ENCODE peak calls at places on chromosomes 1 and 21, in four cellular contexts. Z, K, B and Y are unnamed samples.

GRCh38 chr1:231632119-231632518 is 5.5 kb downstream of the DISC1 start:
- DNase-seq in Z (no peak), K (no peak), B (no peak), Y (no peak)

GRCh38 chr1:1062364-1063163 is 11.5 kb downstream of the RNF223 start:
- DNase-seq in Z (no peak), K (no peak), B (peak), Y (no peak)

GRCh38 chr1:82614090-82614489 is 813.4 kb downstream of the ADGRL2 start:
- DNase-seq in Z (no peak), K (no peak), B (no peak), Y (no peak)

GRCh38 chr1:227891955-227892871 is 55.5 kb downstream of the WNT9A start:
- DNase-seq in Z (no peak), K (no peak), B (no peak), Y (no peak)

GRCh38 chr1:151327903-151328674 is 873 bp upstream of the PI4KB start:
- DNase-seq in Z (no peak), K (no peak), B (peak), Y (peak)

GRCh38 chr1:59714219-59714618 is 100.5 kb upstream of the HOOK1 start:
- DNase-seq in Z (no peak), K (no peak), B (no peak), Y (no peak)

GRCh38 chr1:2050793-2051682 is 827 bp downstream of the PRKCZ start:
- DNase-seq in Z (no peak), K (no peak), B (no peak), Y (no peak)

GRCh38 chr1:160097196-160097910 is 1.1 kb downstream of the IGSF8 start:
- DNase-seq in Z (no peak), K (no peak), B (no peak), Y (no peak)

GRCh38 chr1:115828101-115829022 is 12.6 kb downstream of the NHLH2 start:
- DNase-seq in Z (no peak), K (peak), B (peak), Y (no peak)

GRCh38 chr1:227299238-227299637 is 19.1 kb downstream of the CDC42BPA start:
- DNase-seq in Z (no peak), K (no peak), B (no peak), Y (no peak)

GRCh38 chr1:7420098-7420445 is 351.0 kb upstream of the VAMP3 start:
- DNase-seq in Z (no peak), K (peak), B (no peak), Y (no peak)

DNA sequence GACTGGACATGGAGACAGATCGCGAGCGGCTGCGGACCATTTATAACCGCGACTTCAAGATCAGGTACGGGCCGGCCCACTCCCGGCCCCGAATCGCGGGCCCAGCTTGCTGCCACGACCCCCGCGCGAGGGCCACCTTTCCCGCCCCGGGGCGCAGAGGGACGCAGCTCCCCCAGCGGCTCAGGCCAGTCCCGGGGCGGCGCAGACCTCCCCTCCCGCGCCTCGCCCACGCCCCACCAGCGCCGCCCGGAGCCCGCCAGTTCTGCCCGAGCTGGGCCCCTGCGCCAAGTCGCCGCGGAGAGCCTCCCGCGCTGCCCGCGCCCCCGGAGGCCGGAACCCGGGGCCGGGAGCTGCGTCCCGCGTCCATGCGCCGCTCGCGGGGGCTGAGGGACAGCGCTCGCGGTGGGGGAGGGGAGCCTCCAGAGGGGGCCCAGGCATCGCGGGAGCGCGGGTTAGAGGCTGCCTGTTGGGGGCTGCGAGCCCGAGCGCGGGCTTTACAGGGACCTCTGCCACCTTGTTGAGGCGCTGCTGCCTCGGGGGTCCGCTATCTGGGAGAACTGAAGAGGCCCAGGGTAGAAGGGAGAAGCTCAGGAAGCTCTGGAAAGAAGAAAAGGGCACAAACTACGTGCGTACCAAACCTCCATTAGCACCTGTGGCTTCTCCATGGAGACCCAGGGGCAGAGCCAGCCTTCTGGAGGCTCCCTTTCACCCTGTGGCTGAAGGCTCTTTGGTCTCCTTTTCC is 698 bp downstream of the MOV10 start:
- DNase-seq in Z (no peak), K (peak), B (peak), Y (no peak)
- TF ChIP-seq POLR2A in Z (no peak), K (no peak), B (no peak), Y (no peak)

DNA sequence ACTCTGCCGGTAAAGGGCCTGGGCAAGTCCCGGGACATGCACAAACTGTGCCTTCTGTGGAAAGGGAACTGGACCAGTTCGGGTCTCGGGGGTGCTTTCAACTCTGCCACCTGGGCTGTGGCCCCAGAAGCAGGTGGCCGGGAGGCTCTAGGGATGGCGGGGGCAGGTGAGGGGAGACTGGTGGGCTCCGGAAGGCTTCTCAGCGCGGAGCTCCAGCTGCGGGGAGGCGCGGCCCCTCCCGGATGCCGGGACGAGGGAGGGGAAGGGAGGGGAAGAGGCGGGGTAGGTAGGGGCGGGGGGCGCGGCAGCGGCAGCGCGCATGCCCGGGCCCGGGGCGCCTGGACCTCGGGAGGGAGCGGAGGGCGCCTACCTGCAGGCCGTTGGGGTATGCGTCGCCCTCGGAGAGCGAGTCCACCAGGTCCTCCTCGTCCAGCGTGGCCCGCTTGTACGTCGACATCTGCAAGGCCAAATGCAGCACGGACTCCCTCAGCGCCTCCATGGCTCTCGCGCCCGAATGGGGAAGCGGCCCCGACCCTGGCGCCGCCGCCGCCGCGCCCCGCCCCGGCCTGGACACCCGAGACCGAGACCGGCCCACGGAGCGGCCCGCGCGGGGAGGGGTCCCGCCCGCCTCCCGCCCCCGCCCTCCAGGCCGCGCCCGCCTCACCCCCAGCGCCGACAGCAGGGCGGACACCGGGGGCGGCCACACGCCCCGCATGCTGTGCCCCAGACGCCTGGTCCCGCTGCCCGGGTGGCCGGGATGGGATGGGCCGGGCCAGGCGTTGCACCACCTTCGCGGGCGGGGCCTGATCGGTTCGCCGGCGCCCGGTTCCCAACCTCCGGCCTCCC is at the start of gene ECE1:
- DNase-seq in Z (no peak), K (no peak), B (no peak), Y (peak)
- TF ChIP-seq POLR2A in Z (no peak), K (no peak), B (no peak), Y (peak)

GRCh38 chr21:36388076-36388475 is 2.9 kb downstream of the CHAF1B start:
- DNase-seq in Z (no peak), K (no peak), B (no peak), Y (no peak)

GRCh38 chr21:36381841-36382589 is 3.2 kb upstream of the CHAF1B start:
- DNase-seq in Z (no peak), K (no peak), B (no peak), Y (no peak)

GRCh38 chr21:36384885-36385232 is 333 bp upstream of the CHAF1B start:
- DNase-seq in Z (no peak), K (no peak), B (no peak), Y (no peak)

GRCh38 chr21:36385909-36386642 is 884 bp downstream of the CHAF1B start:
- DNase-seq in Z (no peak), K (no peak), B (no peak), Y (no peak)

GRCh38 chr21:36385233-36385908 is at the start of gene CHAF1B:
- DNase-seq in Z (peak), K (peak), B (peak), Y (peak)
- TF ChIP-seq POLR2A in Z (peak), K (no peak), B (peak), Y (peak)

DNA sequence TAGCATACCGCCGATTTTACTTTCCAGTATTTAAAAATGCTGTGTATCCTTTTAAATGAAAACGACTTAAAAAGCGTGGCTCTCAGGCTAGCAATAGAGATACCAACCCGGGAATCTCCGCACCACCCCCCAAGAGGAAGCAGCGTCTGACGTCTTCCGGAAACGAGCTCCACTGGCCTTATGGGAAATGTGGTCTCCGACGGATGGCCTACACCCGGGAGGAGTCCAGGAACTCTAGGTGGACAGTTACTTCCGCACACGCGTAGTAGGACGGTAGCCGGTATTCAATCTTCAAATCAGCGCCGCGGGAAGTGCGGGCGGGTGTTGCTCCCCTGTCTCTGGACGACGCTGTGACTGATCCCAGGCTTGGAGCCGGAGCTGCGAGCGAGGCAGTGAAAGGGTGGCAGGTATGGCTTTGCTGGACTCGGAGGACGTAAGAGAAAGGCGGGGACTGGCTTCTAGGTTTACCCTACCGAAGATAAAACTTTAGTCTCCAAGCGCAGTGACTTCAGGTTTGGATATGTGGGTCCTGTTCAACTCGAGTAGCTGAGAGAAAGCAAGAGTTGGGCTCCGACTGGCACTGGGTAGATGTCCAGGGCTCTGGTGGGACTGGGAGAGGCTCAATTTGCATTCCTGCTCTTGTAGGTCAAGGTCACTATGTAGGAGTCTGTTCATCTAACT is at the start of gene ZNF684:
- DNase-seq in Z (peak), K (peak), B (peak), Y (peak)
- TF ChIP-seq POLR2A in Z (peak), K (peak), B (peak), Y (peak)